ENCODE peak calls at places on chromosome 15, in five cellular contexts. T is A549, C is GM12878, W is K562, O is GM23338. I is an unnamed sample.

GRCh38 chr15:42111924-42112323 is 17.6 kb upstream of the PLA2G4D start:
- DNase-seq in C (no peak), T (no peak), W (no peak), O (no peak), I (no peak)

GRCh38 chr15:89122532-89123525 is 34.6 kb downstream of the ABHD2 start:
- DNase-seq in O (no peak), W (no peak), C (no peak), T (no peak), I (no peak)

GRCh38 chr15:71148048-71148447 is 32.8 kb downstream of the THSD4 start:
- DNase-seq in C (no peak), W (no peak), T (no peak), O (no peak), I (no peak)

GRCh38 chr15:88513195-88513594 is 33.3 kb downstream of the DET1 start:
- DNase-seq in O (no peak), W (no peak), C (no peak), T (no peak), I (no peak)

GRCh38 chr15:99732268-99732641 is 982 bp downstream of the LYSMD4 start:
- DNase-seq in C (no peak), T (no peak), W (no peak), O (peak; percentile 36), I (no peak)

GRCh38 chr15:48472756-48473155 is 141.5 kb downstream of the DUT start:
- DNase-seq in W (no peak), O (no peak), C (no peak), T (no peak), I (no peak)

GRCh38 chr15:83300826-83301225 is 16.4 kb upstream of the BNC1 start:
- DNase-seq in T (no peak), O (no peak), W (no peak), C (no peak), I (no peak)

GRCh38 chr15:77021088-77021481 is 26.2 kb downstream of the PSTPIP1 start:
- DNase-seq in T (no peak), W (no peak), O (no peak), C (no peak), I (no peak)

GRCh38 chr15:101531170-101531569 is 41.7 kb upstream of the PCSK6 start:
- DNase-seq in W (no peak), O (no peak), C (no peak), T (no peak), I (no peak)

GRCh38 chr15:41281236-41281635 is 50.2 kb downstream of the CHP1 start:
- DNase-seq in O (no peak), C (no peak), T (peak; percentile 10), W (no peak), I (peak; percentile 68)

GRCh38 chr15:40367038-40367672 is 9.1 kb downstream of the DISP2 start:
- DNase-seq in C (no peak), T (no peak), W (no peak), O (no peak), I (no peak)

GRCh38 chr15:71252036-71252898 is 137.0 kb downstream of the THSD4 start:
- DNase-seq in C (no peak), T (peak; percentile 85), O (no peak), W (peak; percentile 7), I (no peak)

GRCh38 chr15:73632670-73633058 is 525 bp downstream of the NPTN start:
- DNase-seq in C (no peak), O (peak; percentile 32), T (no peak), W (no peak), I (no peak)

GRCh38 chr15:28098766-28099554 is at the start of gene OCA2:
- DNase-seq in O (peak; percentile 92), W (peak; percentile 85), T (peak; percentile 40), C (no peak), I (no peak)

GRCh38 chr15:40150163-40150925 is 10.5 kb upstream of the BUB1B start:
- DNase-seq in C (no peak), O (no peak), W (no peak), T (no peak), I (no peak)

GRCh38 chr15:34999906-35000305 is 11.8 kb upstream of the ZNF770 start:
- DNase-seq in O (no peak), W (no peak), C (no peak), T (no peak), I (no peak)

GRCh38 chr15:47505712-47506542 is 211.4 kb upstream of the SEMA6D start:
- DNase-seq in O (no peak), T (no peak), W (no peak), C (no peak), I (no peak)

GRCh38 chr15:64163662-64164362 is 990 bp upstream of the PPIB start:
- DNase-seq in C (no peak), T (no peak), W (peak; percentile 50), O (peak; percentile 33), I (no peak)

GRCh38 chr15:80155001-80155377 is 2.2 kb downstream of the FAH start:
- DNase-seq in O (no peak), W (peak; percentile 83), T (no peak), C (no peak), I (no peak)

GRCh38 chr15:94972314-94972713 is 741.0 kb downstream of the MCTP2 start:
- DNase-seq in W (peak; percentile 2), O (peak; percentile 25), T (no peak), C (no peak), I (no peak)

GRCh38 chr15:38600241-38600640 is 35.6 kb upstream of the RASGRP1 start:
- DNase-seq in T (no peak), W (peak; percentile 31), O (no peak), C (no peak), I (no peak)

GRCh38 chr15:77014137-77015081 is 19.5 kb downstream of the PSTPIP1 start:
- DNase-seq in T (no peak), C (no peak), O (no peak), W (no peak), I (no peak)

GRCh38 chr15:61205427-61205826 is 23.7 kb downstream of the RORA start:
- DNase-seq in T (no peak), O (no peak), C (no peak), W (no peak), I (no peak)

GRCh38 chr15:61200626-61201025 is 28.5 kb downstream of the RORA start:
- DNase-seq in T (no peak), W (no peak), O (no peak), C (no peak), I (no peak)

GRCh38 chr15:61199681-61200080 is 29.4 kb downstream of the RORA start:
- DNase-seq in O (no peak), C (no peak), T (no peak), W (no peak), I (no peak)

GRCh38 chr15:61198722-61199121 is 30.4 kb downstream of the RORA start:
- DNase-seq in T (no peak), O (peak; percentile 45), W (no peak), C (no peak), I (no peak)

GRCh38 chr15:61201322-61201721 is 27.8 kb downstream of the RORA start:
- DNase-seq in W (no peak), O (no peak), T (no peak), C (no peak), I (no peak)
- TF ChIP-seq CTCF in W (no peak), O (no peak), T (no peak), C (no peak), I (no peak)

GRCh38 chr15:44426975-44427755 is at the start of gene CTDSPL2:
- DNase-seq in C (peak; percentile 91), T (peak; percentile 72), W (peak; percentile 98), O (peak; percentile 99), I (peak; percentile 98)

DNA sequence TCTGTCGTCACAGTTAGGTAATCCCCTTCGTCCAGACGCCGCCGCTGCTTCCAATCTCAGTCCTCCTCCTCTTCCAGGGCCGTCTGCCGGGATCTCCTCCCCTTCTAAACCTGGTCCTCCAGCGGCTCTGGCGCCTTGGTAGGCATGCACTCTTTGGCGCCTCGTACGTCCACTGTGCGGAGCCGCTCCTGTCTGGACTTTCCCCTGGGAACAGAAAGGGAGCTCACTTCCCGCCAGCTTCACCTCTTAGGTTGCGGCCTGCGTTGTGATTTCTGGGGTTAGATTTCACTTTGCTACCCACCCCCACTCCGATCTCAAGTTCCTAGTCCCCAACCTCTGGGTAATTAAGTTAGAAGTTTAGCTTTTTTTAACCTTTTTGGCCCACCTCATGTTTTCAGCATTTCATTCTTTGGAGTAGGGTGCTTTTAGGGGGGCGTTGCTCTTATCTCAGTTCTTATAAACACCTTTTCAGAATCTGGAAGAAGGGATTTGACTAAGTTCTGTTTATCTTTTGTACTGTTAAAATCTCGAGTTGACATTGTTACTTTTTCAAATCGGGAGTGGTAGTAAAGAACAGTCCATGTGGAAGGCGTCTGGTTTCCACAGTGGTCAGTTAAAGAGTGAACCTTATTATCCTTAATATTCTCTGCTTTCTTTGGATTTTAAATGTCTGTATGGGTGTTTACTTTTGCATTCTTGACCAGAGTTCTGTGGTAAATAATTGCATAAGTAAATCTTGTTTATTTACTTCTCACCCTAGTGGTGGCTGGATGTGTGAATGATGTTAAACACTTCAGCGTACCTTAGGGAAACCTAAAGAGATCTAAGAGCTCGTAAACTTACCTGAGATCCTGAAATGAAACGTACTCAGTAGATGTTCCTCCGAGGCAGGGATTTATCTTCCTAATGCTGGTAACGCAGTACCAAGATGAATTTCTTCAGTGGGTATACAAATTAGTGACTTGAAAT is 611 bp downstream of the CTDSPL2 start:
- DNase-seq in W (peak; percentile 70), O (peak; percentile 74), T (peak; percentile 15), C (no peak), I (no peak)
- TF ChIP-seq REST in W (no peak), O (no peak), T (no peak), C (no peak), I (no peak)

DNA sequence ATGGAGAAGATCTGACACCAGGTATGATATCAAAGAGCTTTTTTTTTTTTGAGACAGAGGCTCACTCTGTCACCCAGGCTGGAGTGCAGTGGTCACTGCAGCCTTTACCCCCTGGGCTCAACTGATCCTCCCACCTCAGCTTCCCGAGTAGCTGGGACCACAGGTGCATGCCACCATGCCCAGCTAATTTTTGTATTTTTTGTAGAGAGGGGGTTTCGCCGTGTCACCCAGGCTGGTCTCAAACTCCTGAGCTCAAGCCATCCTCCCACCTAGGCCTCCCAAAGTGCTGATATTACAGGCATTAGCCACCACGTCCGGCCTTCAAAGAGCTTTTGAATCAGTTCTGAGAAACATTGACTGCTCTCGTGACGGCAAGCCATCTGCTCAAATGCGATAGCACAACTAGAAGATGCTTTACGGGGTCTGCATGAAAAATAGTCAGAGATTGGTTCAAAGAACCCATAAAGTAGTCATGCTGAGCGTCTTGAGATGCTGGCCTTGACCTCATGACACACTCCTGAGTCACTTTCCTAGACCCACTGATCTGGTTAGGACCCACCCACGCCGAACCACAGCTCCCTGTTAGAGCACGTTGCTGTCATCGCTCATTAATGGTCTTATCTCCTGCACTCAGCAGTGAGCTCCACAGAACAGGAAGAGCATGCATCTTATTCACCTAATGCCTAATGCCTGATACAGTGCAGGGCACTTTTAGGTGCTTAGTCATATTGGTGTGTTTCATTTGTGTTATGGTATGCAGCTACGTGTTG is 57.0 kb upstream of the NR2F2 start:
- DNase-seq in T (peak; percentile 52), O (no peak), C (peak; percentile 25), W (peak; percentile 99), I (peak; percentile 88)
- H3K4me1 ChIP-seq in T (peaks cover 55% of the 10 kb centered on the region), O (peaks cover 5% of the 10 kb centered on the region), C (no peaks in the 10 kb centered on the region), W (peaks cover 11% of the 10 kb centered on the region), I (peaks cover 18% of the 10 kb centered on the region)

DNA sequence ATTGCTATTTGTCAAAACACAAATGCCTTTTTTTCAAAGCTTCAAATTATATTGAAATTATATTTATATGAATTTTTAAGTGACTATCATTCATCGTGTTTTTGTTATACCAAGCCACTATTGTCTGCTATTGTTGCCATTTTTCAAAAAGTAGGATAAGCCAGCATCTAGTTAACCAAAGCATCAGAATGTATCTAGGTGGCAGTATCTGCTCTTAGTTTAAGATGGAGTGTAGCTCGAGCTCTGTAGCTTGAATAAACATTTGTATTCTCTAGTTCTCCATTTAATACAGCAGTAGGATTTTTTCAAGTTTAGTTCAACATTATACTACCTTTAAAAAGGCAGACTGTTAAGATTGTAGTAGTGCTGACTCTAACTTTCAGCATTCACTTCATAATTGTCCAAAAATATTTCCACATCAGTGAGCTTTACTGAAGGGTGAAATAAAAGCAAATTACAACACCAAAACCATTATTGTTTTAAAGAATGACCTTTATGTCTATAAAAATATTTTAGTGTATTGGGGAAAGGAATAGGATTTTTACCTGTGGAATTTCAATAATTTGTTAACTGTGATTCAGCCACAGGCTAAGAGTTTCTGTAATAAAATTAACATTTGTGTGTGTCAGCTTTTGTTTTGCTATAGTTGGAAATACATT is 19.6 kb upstream of the C15orf61 start:
- DNase-seq in W (peak; percentile 25), T (no peak), C (no peak), O (peak; percentile 37), I (no peak)
- TF ChIP-seq CTCF in W (peak; percentile 33), T (peak; percentile 56), C (peak; percentile 23), O (peak; percentile 29), I (peak; percentile 54)